ENCODE peak calls at places on chromosomes 1 and 21, in nine cellular contexts. Q is RPMI7951; Z is A549; W is hypothalamus; S is effector memory CD4-positive, alpha-beta T cell; T is WTC11; V is cardiac septum; Y is endothelial cell; O is NCI-H2029 treated with DMSO at 0.1 percent for 48 hours. A is an unnamed sample.

GRCh38 chr1:112172294-112172882 is 182.9 kb upstream of the KCND3 start:
- DNase-seq in Q (peak), Z (peak), W (no peak), S (no peak), T (peak), V (no peak), Y (peak), O (no peak), A (no peak)

GRCh38 chr21:42798106-42798505 is 81.2 kb downstream of the WDR4 start:
- DNase-seq in Q (no peak), Z (no peak), W (no peak), S (no peak), T (no peak), V (no peak), Y (no peak), O (no peak), A (no peak)

GRCh38 chr1:42639116-42639515 is 19.1 kb upstream of the PPIH start:
- DNase-seq in Q (no peak), Z (no peak), W (no peak), S (no peak), T (no peak), V (no peak), Y (no peak), O (no peak), A (no peak)

GRCh38 chr1:176102243-176102642 is 104.8 kb downstream of the COP1 start:
- DNase-seq in Q (no peak), Z (no peak), W (no peak), S (no peak), T (no peak), V (no peak), Y (no peak), O (no peak), A (no peak)

GRCh38 chr1:23196627-23197328 is 20.5 kb downstream of the HTR1D start:
- DNase-seq in Q (peak), Z (peak), W (no peak), S (no peak), T (no peak), V (no peak), Y (no peak), O (no peak), A (no peak)

GRCh38 chr1:11358991-11359390 is 86.0 kb downstream of the UBIAD1 start:
- DNase-seq in Q (no peak), Z (no peak), W (no peak), S (no peak), T (no peak), V (no peak), Y (no peak), O (no peak), A (no peak)

GRCh38 chr1:198187973-198188588 is 31.3 kb downstream of the NEK7 start:
- DNase-seq in Q (no peak), Z (no peak), W (no peak), S (no peak), T (no peak), V (no peak), Y (no peak), O (no peak), A (no peak)

GRCh38 chr21:44377922-44378645 is 24.7 kb downstream of the TRPM2 start:
- DNase-seq in Q (no peak), Z (no peak), W (no peak), S (no peak), T (no peak), V (peak), Y (no peak), O (no peak), A (no peak)

GRCh38 chr1:35873243-35873642 is 9.8 kb upstream of the AGO1 start:
- DNase-seq in Q (no peak), Z (no peak), W (no peak), S (no peak), T (no peak), V (no peak), Y (no peak), O (no peak), A (no peak)

GRCh38 chr1:44905276-44905675 is 62.2 kb upstream of the PTCH2 start:
- DNase-seq in Q (no peak), Z (no peak), W (no peak), S (no peak), T (no peak), V (no peak), Y (no peak), O (no peak), A (no peak)

GRCh38 chr1:30450148-30450817 is 273.1 kb downstream of the MATN1 start:
- DNase-seq in Q (no peak), Z (no peak), W (no peak), S (no peak), T (no peak), V (no peak), Y (no peak), O (no peak), A (no peak)

GRCh38 chr1:108097057-108097456 is 103.1 kb downstream of the SLC25A24 start:
- DNase-seq in Q (no peak), Z (no peak), W (no peak), S (no peak), T (no peak), V (no peak), Y (no peak), O (no peak), A (no peak)

GRCh38 chr1:230709619-230710542 is 4.0 kb downstream of the AGT start:
- DNase-seq in Q (no peak), Z (no peak), W (no peak), S (no peak), T (no peak), V (no peak), Y (no peak), O (no peak), A (no peak)

GRCh38 chr1:38507563-38507962 is 352.0 kb downstream of the RRAGC start:
- DNase-seq in Q (no peak), Z (no peak), W (no peak), S (no peak), T (no peak), V (no peak), Y (no peak), O (no peak), A (no peak)

GRCh38 chr1:154714638-154715037 is 106.7 kb upstream of the ADAR start:
- DNase-seq in Q (peak), Z (peak), W (no peak), S (no peak), T (no peak), V (no peak), Y (no peak), O (no peak), A (no peak)

GRCh38 chr1:54404939-54405880 is 984 bp downstream of the SSBP3 start:
- DNase-seq in Q (peak), Z (no peak), W (peak), S (no peak), T (peak), V (no peak), Y (peak), O (no peak), A (peak)

GRCh38 chr1:24071941-24072340 is 40.0 kb downstream of the MYOM3 start:
- DNase-seq in Q (no peak), Z (no peak), W (no peak), S (no peak), T (no peak), V (no peak), Y (no peak), O (no peak), A (no peak)

GRCh38 chr1:241821363-241821762 is 26.6 kb upstream of the EXO1 start:
- DNase-seq in Q (no peak), Z (no peak), W (no peak), S (no peak), T (no peak), V (no peak), Y (no peak), O (no peak), A (no peak)

GRCh38 chr1:54296666-54297065 is 96.7 kb downstream of the MRPL37 start:
- DNase-seq in Q (no peak), Z (no peak), W (no peak), S (no peak), T (no peak), V (no peak), Y (no peak), O (no peak), A (no peak)

GRCh38 chr1:36425791-36426190 is 24.5 kb downstream of the OSCP1 start:
- DNase-seq in Q (no peak), Z (no peak), W (no peak), S (no peak), T (no peak), V (no peak), Y (no peak), O (peak), A (no peak)

GRCh38 chr1:2528611-2528965 is 1.5 kb downstream of the HES5 start:
- DNase-seq in Q (no peak), Z (no peak), W (peak), S (no peak), T (no peak), V (no peak), Y (no peak), O (no peak), A (no peak)

GRCh38 chr1:40985875-40986274 is 6.4 kb downstream of the CTPS1 start:
- DNase-seq in Q (no peak), Z (no peak), W (no peak), S (no peak), T (no peak), V (no peak), Y (no peak), O (no peak), A (no peak)

GRCh38 chr1:3482590-3482899 is 28.1 kb downstream of the ARHGEF16 start:
- DNase-seq in Q (no peak), Z (no peak), W (no peak), S (no peak), T (no peak), V (no peak), Y (no peak), O (no peak), A (no peak)

GRCh38 chr1:22341791-22342605 is 109.7 kb upstream of the ZBTB40 start:
- DNase-seq in Q (peak), Z (no peak), W (no peak), S (no peak), T (no peak), V (no peak), Y (no peak), O (peak), A (no peak)